ENCODE peak calls at places on chromosome 15, in four cellular contexts. A is astrocyte, C is epithelial cell of proximal tubule, E is AG04450. T is an unnamed sample.

GRCh38 chr15:68334661-68335124 is 57.1 kb downstream of the FEM1B start:
- DNase-seq in A (peak), C (no peak), E (no peak), T (no peak)

GRCh38 chr15:59746777-59747176 is 57.7 kb upstream of the BNIP2 start:
- DNase-seq in A (no peak), C (no peak), E (no peak), T (no peak)

GRCh38 chr15:90701880-90702630 is 15.1 kb upstream of the BLM start:
- DNase-seq in A (no peak), C (no peak), E (no peak), T (no peak)

GRCh38 chr15:39133201-39133600 is 447.7 kb upstream of the THBS1 start:
- DNase-seq in A (peak), C (peak), E (peak), T (no peak)

GRCh38 chr15:31352911-31353811 is 26.5 kb downstream of the KLF13 start:
- DNase-seq in A (peak), C (no peak), E (peak), T (no peak)

GRCh38 chr15:41848595-41848994 is 9.9 kb downstream of the PLA2G4B start:
- DNase-seq in A (no peak), C (no peak), E (no peak), T (no peak)

GRCh38 chr15:98394546-98394945 is 253.8 kb upstream of the IGF1R start:
- DNase-seq in A (no peak), C (no peak), E (no peak), T (no peak)

GRCh38 chr15:31277335-31278055 is 49.1 kb upstream of the KLF13 start:
- DNase-seq in A (no peak), C (no peak), E (no peak), T (no peak)

GRCh38 chr15:48693474-48693873 is 48.0 kb upstream of the FBN1 start:
- DNase-seq in A (peak), C (no peak), E (no peak), T (no peak)

GRCh38 chr15:30929064-30929669 is 25.5 kb downstream of the FAN1 start:
- DNase-seq in A (no peak), C (no peak), E (no peak), T (no peak)

GRCh38 chr15:89781891-89782618 is 5.9 kb downstream of the MESP2 start:
- DNase-seq in A (peak), C (peak), E (no peak), T (no peak)

GRCh38 chr15:45544266-45545023 is 21.9 kb upstream of the SLC30A4 start:
- DNase-seq in A (no peak), C (no peak), E (no peak), T (no peak)

GRCh38 chr15:99536422-99537033 is 29.3 kb upstream of the MEF2A start:
- DNase-seq in A (peak), C (no peak), E (no peak), T (no peak)

GRCh38 chr15:63900306-63900705 is 66.6 kb upstream of the HERC1 start:
- DNase-seq in A (no peak), C (no peak), E (no peak), T (no peak)

GRCh38 chr15:98760112-98760826 is 111.9 kb downstream of the IGF1R start:
- DNase-seq in A (no peak), C (no peak), E (no peak), T (no peak)

GRCh38 chr15:70853270-70853854 is 595 bp downstream of the LARP6 start:
- DNase-seq in A (peak), C (no peak), E (no peak), T (no peak)

GRCh38 chr15:91572110-91572509 is 281.4 kb upstream of the SLCO3A1 start:
- DNase-seq in A (peak), C (no peak), E (no peak), T (no peak)

GRCh38 chr15:68819451-68820204 is 1.1 kb downstream of the ANP32A start:
- DNase-seq in A (peak), C (no peak), E (no peak), T (no peak)

GRCh38 chr15:77004189-77004588 is 9.3 kb downstream of the PSTPIP1 start:
- DNase-seq in A (no peak), C (no peak), E (no peak), T (no peak)

GRCh38 chr15:67832031-67832551 is 6.8 kb downstream of the SKOR1 start:
- DNase-seq in A (no peak), C (no peak), E (no peak), T (no peak)

GRCh38 chr15:91258436-91258779 is 158.4 kb downstream of the SV2B start:
- DNase-seq in A (no peak), C (no peak), E (no peak), T (no peak)

GRCh38 chr15:29665441-29665985 is 156.8 kb downstream of the TJP1 start:
- DNase-seq in A (no peak), C (no peak), E (no peak), T (no peak)

GRCh38 chr15:76994496-76994895 is 430 bp upstream of the PSTPIP1 start:
- DNase-seq in A (no peak), C (no peak), E (no peak), T (no peak)

GRCh38 chr15:91348812-91349500 is 248.9 kb downstream of the SV2B start:
- DNase-seq in A (peak), C (peak), E (no peak), T (no peak)

GRCh38 chr15:90998737-90999136 is 4.4 kb upstream of the PRC1 start:
- DNase-seq in A (no peak), C (no peak), E (no peak), T (no peak)

GRCh38 chr15:43998607-43999006 is 171.8 kb downstream of the WDR76 start:
- DNase-seq in A (peak), C (peak), E (peak), T (no peak)

GRCh38 chr15:75862796-75863195 is 19.5 kb downstream of the UBE2Q2 start:
- DNase-seq in A (no peak), C (no peak), E (no peak), T (no peak)

GRCh38 chr15:53976844-53977392 is 1.3 kb upstream of the UNC13C start:
- DNase-seq in A (no peak), C (no peak), E (no peak), T (peak)

GRCh38 chr15:75661041-75661778 is 13.5 kb downstream of the SNX33 start:
- DNase-seq in A (peak), C (no peak), E (peak), T (no peak)

GRCh38 chr15:91824256-91824655 is 29.3 kb upstream of the SLCO3A1 start:
- DNase-seq in A (no peak), C (no peak), E (no peak), T (no peak)

GRCh38 chr15:90711418-90711824 is 5.7 kb upstream of the BLM start:
- DNase-seq in A (no peak), C (no peak), E (no peak), T (no peak)

GRCh38 chr15:52751522-52751921 is 38.6 kb downstream of the ONECUT1 start:
- DNase-seq in A (no peak), C (no peak), E (no peak), T (no peak)

GRCh38 chr15:80246425-80246894 is 5.6 kb downstream of the CTXND1 start:
- DNase-seq in A (no peak), C (no peak), E (no peak), T (no peak)

GRCh38 chr15:77112819-77113569 is 42.1 kb upstream of the TSPAN3 start:
- DNase-seq in A (no peak), C (no peak), E (no peak), T (no peak)

GRCh38 chr15:34691024-34691423 is 63.8 kb downstream of the GJD2 start:
- DNase-seq in A (no peak), C (no peak), E (peak), T (no peak)

GRCh38 chr15:34182942-34183341 is 27.0 kb downstream of the KATNBL1 start:
- DNase-seq in A (no peak), C (no peak), E (no peak), T (no peak)

GRCh38 chr15:79176151-79176550 is 85.6 kb upstream of the RASGRF1 start:
- DNase-seq in A (no peak), C (no peak), E (no peak), T (no peak)
- TF ChIP-seq CTCF in A (no peak), C (no peak), E (no peak), T (no peak)

GRCh38 chr15:62119926-62120273 is 45.2 kb downstream of the C2CD4B start:
- DNase-seq in A (no peak), C (no peak), E (no peak), T (no peak)

GRCh38 chr15:62121273-62122015 is 43.6 kb downstream of the C2CD4B start:
- DNase-seq in A (no peak), C (no peak), E (no peak), T (no peak)

GRCh38 chr15:62120776-62121175 is 44.3 kb downstream of the C2CD4B start:
- DNase-seq in A (no peak), C (no peak), E (no peak), T (no peak)

GRCh38 chr15:62118446-62118964 is 46.6 kb downstream of the C2CD4B start:
- DNase-seq in A (no peak), C (no peak), E (no peak), T (no peak)

DNA sequence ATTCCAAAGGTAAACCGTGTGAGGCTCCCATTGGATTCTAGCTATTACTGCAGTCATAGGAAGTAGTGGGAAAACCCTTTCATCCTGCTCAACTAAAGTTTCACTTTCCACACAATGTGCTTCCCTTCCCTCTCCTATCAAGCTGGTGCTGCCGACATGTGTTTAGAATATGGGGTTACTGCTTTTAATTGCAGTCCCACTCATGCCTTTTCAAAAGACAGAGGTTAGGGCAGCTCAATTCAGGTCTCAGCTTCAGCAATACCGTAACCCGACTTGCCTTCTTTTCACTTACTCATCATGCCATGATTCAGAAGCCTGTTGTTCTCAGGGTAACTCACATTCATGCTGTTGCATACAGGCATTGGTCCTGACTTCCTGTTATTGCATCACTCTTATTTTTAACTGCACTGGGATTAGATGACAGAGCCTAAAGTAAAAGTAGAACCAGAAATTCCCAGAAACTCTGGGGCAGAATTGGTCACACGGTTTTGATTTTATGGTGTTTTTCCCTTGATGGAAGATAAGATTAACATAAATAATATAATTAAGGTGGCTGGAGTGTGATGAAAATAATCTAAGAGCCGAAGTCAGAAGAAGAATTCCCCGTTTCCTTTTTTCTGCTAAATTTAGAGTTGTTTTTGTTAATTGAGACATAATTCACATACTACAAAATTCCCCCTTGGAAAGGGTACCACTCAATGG is 45.7 kb downstream of the C2CD4B start:
- DNase-seq in A (peak), C (peak), E (peak), T (no peak)
- TF ChIP-seq CTCF in A (no peak), C (no peak), E (no peak), T (no peak)

DNA sequence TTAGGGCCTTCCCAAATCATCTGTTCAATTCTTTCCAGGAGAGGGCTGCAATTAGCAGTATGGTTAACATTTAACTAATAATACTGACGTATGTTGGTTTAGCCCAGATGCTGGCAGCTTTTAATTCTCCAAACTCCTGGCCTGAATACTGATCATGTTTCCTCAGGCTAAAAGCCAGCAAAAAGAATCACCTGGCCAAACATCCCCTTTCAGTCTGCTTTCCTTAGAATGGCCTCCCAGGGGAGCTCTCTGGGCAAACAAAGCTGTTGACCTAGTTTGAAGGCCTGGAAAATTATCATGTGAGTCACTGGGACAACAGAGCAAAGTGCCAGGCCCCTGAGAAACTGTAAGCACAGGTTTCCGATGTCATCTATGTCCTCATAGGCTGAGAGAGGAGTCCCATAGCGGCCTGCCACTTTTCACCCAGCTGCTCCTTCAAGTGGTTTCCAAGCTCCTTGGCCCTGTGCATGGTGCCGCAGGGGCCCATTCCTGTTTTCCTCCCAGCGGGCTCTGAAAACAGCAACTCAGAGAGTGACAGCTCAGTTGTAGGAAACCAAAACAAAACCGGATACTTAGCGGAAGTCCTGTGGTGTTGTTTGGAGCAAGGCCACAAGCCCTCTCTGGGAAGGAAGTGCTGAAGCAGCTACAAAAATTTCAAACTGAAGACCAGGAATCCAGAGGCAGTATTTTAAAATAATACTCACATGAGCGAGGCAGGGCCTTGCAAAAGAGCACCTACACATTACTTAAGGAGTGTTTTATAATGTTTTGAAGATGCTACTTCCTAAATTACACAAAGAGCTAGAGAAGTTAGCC is 36.5 kb upstream of the RAB11A start:
- DNase-seq in A (peak), C (peak), E (peak), T (no peak)
- TF ChIP-seq CTCF in A (no peak), C (peak), E (peak), T (no peak)

GRCh38 chr15:74295800-74296199 is 59.7 kb downstream of the CCDC33 start:
- DNase-seq in A (no peak), C (no peak), E (no peak), T (no peak)
- TF ChIP-seq CTCF in A (no peak), C (peak), E (no peak), T (no peak)

T was measured in D721Med.